ENCODE peak calls at places on chromosome 17, in six cellular contexts. G is cardiac muscle cell, A is AG04449, K is HepG2, N is endodermal cell, O is adrenal gland. F is an unnamed sample.

GRCh38 chr17:42531455-42532354 is 4.3 kb upstream of the NAGLU start:
- DNase-seq in A (no peak), N (peak), K (peak), G (peak), O (peak), F (no peak)

GRCh38 chr17:73533127-73533526 is 111.1 kb downstream of the SDK2 start:
- DNase-seq in A (no peak), G (no peak), O (peak), K (no peak), N (no peak), F (no peak)

GRCh38 chr17:40915199-40915661 is 22.2 kb downstream of the KRT23 start:
- DNase-seq in O (no peak), G (no peak), A (peak), K (peak), N (no peak), F (peak)

GRCh38 chr17:7912927-7913524 is 3.1 kb downstream of the RNF227 start:
- DNase-seq in A (no peak), N (peak), G (peak), K (peak), O (no peak), F (no peak)

GRCh38 chr17:7842380-7842949 is 8.4 kb downstream of the KDM6B start:
- DNase-seq in G (no peak), A (no peak), O (peak), K (peak), N (no peak), F (no peak)

GRCh38 chr17:36627101-36627500 is 25.7 kb downstream of the MRM1 start:
- DNase-seq in A (no peak), K (no peak), N (peak), G (no peak), O (peak), F (no peak)

GRCh38 chr17:74734256-74734655 is 2.8 kb upstream of the RAB37 start:
- DNase-seq in G (no peak), O (no peak), A (no peak), N (no peak), K (no peak), F (no peak)

GRCh38 chr17:63974594-63975192 is 2.0 kb upstream of the SCN4A start:
- DNase-seq in A (no peak), N (peak), G (no peak), K (no peak), O (no peak), F (no peak)

GRCh38 chr17:42457107-42457787 is 1.4 kb upstream of the ATP6V0A1 start:
- DNase-seq in A (no peak), K (no peak), G (no peak), N (no peak), O (no peak), F (no peak)

GRCh38 chr17:63984651-63985386 is 12.1 kb upstream of the SCN4A start:
- DNase-seq in N (no peak), G (no peak), O (peak), A (peak), K (peak), F (peak)

GRCh38 chr17:2700031-2700490 is 11.5 kb downstream of the CLUH start:
- DNase-seq in A (no peak), G (no peak), O (no peak), N (peak), K (no peak), F (no peak)

GRCh38 chr17:73820686-73821448 is 176.6 kb upstream of the SDK2 start:
- DNase-seq in G (peak), N (peak), A (no peak), O (peak), K (no peak), F (no peak)

GRCh38 chr17:80443498-80443897 is 28.5 kb downstream of the ENDOV start:
- DNase-seq in K (no peak), G (no peak), N (no peak), O (no peak), A (no peak), F (no peak)

GRCh38 chr17:80447790-80448189 is 28.6 kb downstream of the NPTX1 start:
- DNase-seq in G (no peak), O (no peak), K (no peak), N (no peak), A (no peak), F (no peak)

GRCh38 chr17:80446645-80447405 is 29.6 kb downstream of the NPTX1 start:
- DNase-seq in G (no peak), A (no peak), N (no peak), O (peak), K (no peak), F (no peak)

GRCh38 chr17:80443916-80444708 is 29.1 kb downstream of the ENDOV start:
- DNase-seq in A (no peak), O (no peak), N (peak), G (no peak), K (no peak), F (no peak)

DNA sequence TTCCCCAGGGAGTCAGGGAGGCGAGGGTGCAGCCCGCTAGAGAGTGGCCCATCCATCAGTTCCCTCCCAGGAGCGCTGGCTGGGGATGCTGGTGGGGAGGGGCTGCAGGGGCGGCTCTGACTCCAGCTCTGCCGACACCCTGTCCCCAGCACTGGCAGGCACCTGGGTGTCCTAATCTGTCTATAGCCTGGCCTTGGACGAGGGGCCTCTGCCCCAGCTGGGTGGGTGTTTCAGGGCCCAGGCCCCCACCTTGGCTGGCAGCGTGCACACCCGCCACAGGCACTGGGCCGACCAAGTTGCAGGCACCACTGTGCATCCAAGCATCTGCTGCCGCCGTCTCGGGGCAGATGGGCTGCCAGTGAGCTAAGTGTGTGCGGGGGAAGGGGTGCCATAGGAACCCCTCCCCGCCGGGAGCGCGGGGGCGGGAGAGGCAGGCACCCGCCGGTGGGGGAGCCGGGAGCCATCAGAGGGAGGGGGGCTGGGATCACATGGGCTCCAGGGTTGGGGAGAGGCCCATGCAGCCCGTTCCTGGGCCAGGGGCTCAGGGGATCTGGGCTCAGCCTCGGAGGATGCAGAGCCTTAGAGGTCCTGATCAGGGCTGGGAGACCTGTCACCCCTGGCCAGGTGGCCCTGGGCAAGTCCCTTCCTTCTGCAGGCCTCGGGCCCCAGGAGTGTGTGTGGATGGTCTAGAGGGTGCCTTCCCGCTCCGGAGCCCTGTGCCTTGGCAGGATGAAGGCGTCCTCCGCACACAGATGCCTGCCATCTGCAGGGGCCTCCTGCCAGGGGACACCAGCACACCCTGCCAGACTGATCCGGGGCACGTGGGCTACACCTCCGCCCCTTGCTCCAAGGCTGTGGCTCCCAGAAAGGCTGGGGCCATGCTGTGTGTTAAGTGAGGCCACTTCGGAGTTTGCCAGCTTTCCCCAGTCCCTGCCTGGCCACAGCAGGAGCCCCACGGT is 30.5 kb downstream of the ENDOV start:
- DNase-seq in N (no peak), G (no peak), A (no peak), K (no peak), O (no peak), F (no peak)
- TF ChIP-seq CTCF in N (no peak), G (no peak), A (no peak), K (no peak), O (no peak), F (no peak)

DNA sequence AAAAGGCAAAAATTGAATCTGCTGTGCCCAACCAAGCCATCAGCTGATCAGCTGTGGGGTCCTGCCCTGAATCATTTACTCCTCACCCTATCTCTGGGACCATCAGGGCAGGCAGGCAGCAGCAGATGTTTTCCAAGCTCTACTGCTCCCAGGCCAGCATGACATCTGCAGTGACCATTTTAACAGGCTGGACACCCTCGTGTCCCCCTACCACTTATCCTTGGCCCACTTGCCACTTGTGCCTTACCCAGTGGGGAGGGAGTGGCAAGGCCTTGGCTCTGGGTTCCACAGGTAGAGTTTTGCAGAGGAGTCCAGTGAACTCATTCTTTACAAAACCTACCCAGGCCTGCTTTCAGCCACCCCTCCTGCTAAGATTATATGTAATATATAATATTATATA is 12.0 kb upstream of the CA4 start:
- DNase-seq in K (no peak), G (no peak), N (peak), O (no peak), A (no peak), F (no peak)
- H3K4me3 ChIP-seq in K (no peak), G (no peak), N (no peak), O (no peak), A (no peak), F (no peak)

GRCh38 chr17:51373489-51374194 is 113.3 kb downstream of the UTP18 start:
- DNase-seq in K (no peak), G (no peak), N (peak), A (no peak), O (no peak), F (no peak)

GRCh38 chr17:51374220-51374619 is 113.9 kb downstream of the UTP18 start:
- DNase-seq in K (no peak), N (no peak), G (no peak), A (no peak), O (no peak), F (no peak)

GRCh38 chr17:51372345-51373004 is 112.1 kb downstream of the UTP18 start:
- DNase-seq in K (peak), G (no peak), A (no peak), O (peak), N (peak), F (peak)

GRCh38 chr17:51366866-51367265 is 106.5 kb downstream of the UTP18 start:
- DNase-seq in A (no peak), N (no peak), O (no peak), G (no peak), K (no peak), F (no peak)

DNA sequence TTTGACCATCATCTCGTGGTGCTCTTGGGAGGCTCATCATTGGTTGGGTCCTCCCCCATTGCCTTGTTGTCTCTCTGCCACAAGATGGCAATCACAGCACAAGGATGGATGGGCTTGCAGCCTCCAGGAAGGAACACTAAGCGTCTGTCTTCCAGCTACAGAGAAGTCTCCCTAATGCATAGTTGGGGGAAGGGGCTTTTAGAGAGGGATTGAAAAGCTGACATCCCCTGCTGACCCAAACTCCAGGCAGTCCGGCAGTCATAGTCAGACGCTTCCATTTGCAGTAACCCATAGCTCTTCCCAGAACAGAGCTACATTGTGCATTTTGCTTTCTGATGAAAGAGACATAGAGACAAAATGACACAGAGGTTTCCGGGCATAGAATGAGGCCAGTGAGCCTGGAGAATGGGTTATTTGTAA is 111.4 kb downstream of the UTP18 start:
- DNase-seq in O (peak), K (peak), G (peak), N (peak), A (no peak), F (peak)
- TF ChIP-seq CTCF in O (peak), K (peak), G (peak), N (peak), A (peak), F (peak)

DNA sequence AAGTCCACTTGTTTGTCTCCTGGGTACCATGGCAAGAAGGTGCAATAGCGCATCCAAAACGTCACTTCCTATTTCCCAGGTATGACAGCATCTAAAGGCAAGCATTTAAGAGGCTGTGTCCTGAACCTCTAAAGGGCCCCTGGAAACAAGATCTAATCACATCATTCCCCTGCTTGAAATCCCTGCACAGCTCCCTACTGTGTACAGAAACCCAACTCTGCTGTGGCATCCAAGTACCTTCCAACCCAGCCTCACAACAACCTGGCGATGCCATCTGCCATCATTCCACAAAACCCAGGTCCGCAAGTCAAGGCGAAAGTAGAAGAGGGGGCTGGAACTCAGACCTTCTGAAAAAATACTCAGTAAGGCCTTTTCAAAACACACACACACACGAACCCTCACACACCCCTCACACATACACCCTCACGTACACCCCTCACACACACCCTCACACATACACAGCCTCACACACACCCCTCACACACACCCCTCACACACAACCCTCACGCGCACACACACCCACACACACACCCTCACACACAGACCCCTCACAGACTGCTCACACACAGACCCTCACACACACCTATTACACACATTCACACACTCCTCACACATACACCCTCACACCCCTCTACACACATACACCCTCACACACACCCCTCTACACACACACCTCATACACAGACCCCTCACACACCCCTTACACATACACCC is 24.5 kb downstream of the C17orf67 start:
- DNase-seq in K (no peak), O (no peak), N (no peak), A (no peak), G (no peak), F (no peak)
- H3K4me3 ChIP-seq in K (no peak), O (no peak), N (no peak), A (no peak), G (no peak), F (no peak)

GRCh38 chr17:47850692-47851573 is at the start of gene SP6:
- DNase-seq in A (no peak), K (peak), N (peak), O (peak), G (peak), F (no peak)
- TF ChIP-seq CTCF in A (peak), K (peak), N (peak), O (peak), G (peak), F (peak)

DNA sequence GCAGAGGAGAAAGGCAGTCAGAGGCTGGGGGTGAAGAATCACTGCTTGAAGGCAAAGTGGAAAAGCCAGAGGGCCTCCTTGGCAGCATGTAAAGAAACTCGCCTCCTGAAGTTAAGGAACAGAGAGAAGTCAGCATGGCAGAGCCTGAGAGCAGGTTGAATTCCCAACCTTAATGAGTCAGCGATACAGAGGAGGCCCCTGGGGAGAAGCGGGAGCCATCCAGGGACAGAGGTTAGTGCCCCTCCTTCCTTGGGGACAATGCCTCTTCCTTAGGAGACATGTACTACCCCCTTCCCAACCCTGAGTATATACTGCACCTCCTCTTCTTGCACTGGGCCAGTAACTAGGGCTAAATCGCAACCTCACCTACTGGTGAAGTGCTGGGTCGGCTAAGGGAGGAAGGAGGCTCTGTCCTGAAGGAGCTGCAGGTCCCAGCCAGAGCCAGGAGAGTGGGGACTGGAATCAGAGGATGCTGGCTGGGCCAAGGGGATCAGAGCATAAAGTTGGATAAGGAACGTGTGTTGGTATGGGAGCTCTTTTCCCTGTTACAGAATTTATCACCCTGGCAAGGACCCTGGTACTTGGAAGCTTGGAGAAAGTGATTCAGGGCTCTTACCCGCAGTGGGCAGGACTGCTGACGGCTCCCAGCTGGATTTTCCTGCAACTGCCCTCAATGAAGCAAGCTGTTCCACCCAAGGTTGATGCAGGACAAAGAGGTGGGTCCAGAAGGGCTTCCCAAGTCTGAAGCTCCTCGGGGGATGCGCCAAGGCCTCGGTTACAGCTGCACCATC is 5.4 kb upstream of the AANAT start:
- DNase-seq in A (no peak), G (no peak), K (no peak), N (peak), O (no peak), F (no peak)
- H3K4me3 ChIP-seq in A (no peak), G (no peak), K (no peak), N (no peak), O (no peak), F (no peak)

GRCh38 chr17:292016-292415 is 60.6 kb downstream of the RPH3AL start:
- DNase-seq in G (no peak), A (no peak), K (no peak), N (no peak), O (no peak), F (no peak)

GRCh38 chr17:290121-290521 is 62.5 kb downstream of the RPH3AL start:
- DNase-seq in A (no peak), K (no peak), O (no peak), N (no peak), G (no peak), F (no peak)

GRCh38 chr17:288802-289356 is 63.7 kb downstream of the RPH3AL start:
- DNase-seq in O (peak), K (no peak), G (no peak), N (no peak), A (no peak), F (no peak)

GRCh38 chr17:290626-291025 is 62.0 kb downstream of the RPH3AL start:
- DNase-seq in A (no peak), O (no peak), K (no peak), G (no peak), N (no peak), F (no peak)

GRCh38 chr17:289409-289808 is 63.2 kb downstream of the RPH3AL start:
- DNase-seq in A (no peak), K (no peak), G (no peak), O (no peak), N (no peak), F (no peak)
- TF ChIP-seq CTCF in A (no peak), K (no peak), G (no peak), O (no peak), N (no peak), F (no peak)

GRCh38 chr17:66790476-66791061 is 44.3 kb upstream of the CACNG5 start:
- DNase-seq in O (no peak), A (no peak), G (no peak), N (peak), K (no peak), F (no peak)
- H3K4me3 ChIP-seq in O (no peak), A (no peak), G (no peak), N (no peak), K (no peak), F (no peak)

GRCh38 chr17:72477529-72477928 is 356.7 kb downstream of the SOX9 start:
- DNase-seq in G (no peak), O (no peak), A (no peak), K (no peak), N (no peak), F (no peak)

GRCh38 chr17:72474740-72475477 is 354.1 kb downstream of the SOX9 start:
- DNase-seq in K (no peak), A (no peak), O (no peak), G (no peak), N (no peak), F (no peak)

GRCh38 chr17:72476575-72476986 is 355.8 kb downstream of the SOX9 start:
- DNase-seq in K (no peak), G (no peak), N (peak), O (no peak), A (no peak), F (no peak)

GRCh38 chr17:72474243-72474642 is 353.4 kb downstream of the SOX9 start:
- DNase-seq in O (no peak), G (no peak), N (no peak), K (no peak), A (no peak), F (no peak)

DNA sequence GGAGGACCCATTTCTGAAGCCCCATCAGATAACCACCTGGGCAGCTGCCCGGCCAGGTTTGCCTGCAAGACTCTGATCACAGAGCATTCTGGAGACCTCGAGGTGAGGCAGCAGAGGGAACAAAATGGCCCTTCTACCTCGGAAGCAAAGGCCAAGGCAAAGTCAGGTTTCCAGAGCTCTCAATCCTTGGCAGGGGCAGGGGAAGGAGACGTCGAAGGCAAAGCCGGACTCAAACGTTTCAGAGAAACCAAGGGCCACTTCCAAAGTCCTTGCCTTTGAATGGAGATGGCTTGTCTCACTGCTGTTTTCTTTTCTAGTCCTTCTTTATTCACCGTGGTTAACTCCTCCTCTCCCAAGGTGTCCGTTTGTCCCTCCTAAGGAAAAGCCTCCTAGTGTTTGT is 355.3 kb downstream of the SOX9 start:
- DNase-seq in G (no peak), K (no peak), A (no peak), N (peak), O (no peak), F (no peak)
- TF ChIP-seq CTCF in G (no peak), K (no peak), A (no peak), N (no peak), O (no peak), F (no peak)